ENCODE peak calls at places on chromosomes 5 and 9, in seven cellular contexts. One of them, this sample, is unnamed.

GRCh38 chr5:87268126-87268969 is 665 bp downstream of the RASA1 start:
- DNase-seq in PC-9: peak; percentile 66
- DNase-seq in thyroid gland: peak; percentile 81
- DNase-seq in A549: peak; percentile 74
- DNase-seq in GM23248: peak; percentile 83
- DNase-seq in K562: peak; percentile 56
- DNase-seq in CD8-positive, alpha-beta T cell: peak; percentile 82
- DNase-seq in this sample: peak; percentile 13

GRCh38 chr9:81849631-81850259 is 78.5 kb upstream of the SPATA31D4 start:
- DNase-seq in PC-9: peak; percentile 75
- DNase-seq in thyroid gland: no peak
- DNase-seq in A549: no peak
- DNase-seq in GM23248: no peak
- DNase-seq in K562: no peak
- DNase-seq in CD8-positive, alpha-beta T cell: no peak
- DNase-seq in this sample: no peak

GRCh38 chr9:93533863-93534262 is 42.5 kb upstream of the PHF2 start:
- DNase-seq in PC-9: no peak
- DNase-seq in thyroid gland: no peak
- DNase-seq in A549: no peak
- DNase-seq in GM23248: no peak
- DNase-seq in K562: no peak
- DNase-seq in CD8-positive, alpha-beta T cell: peak; percentile 23
- DNase-seq in this sample: no peak

GRCh38 chr9:98231770-98232478 is 23.5 kb downstream of the TBC1D2 start:
- DNase-seq in PC-9: peak; percentile 59
- DNase-seq in thyroid gland: peak; percentile 50
- DNase-seq in A549: peak; percentile 33
- DNase-seq in GM23248: peak; percentile 95
- DNase-seq in K562: no peak
- DNase-seq in CD8-positive, alpha-beta T cell: no peak
- DNase-seq in this sample: no peak

GRCh38 chr5:16913840-16914435 is 22.1 kb downstream of the MYO10 start:
- DNase-seq in PC-9: no peak
- DNase-seq in thyroid gland: no peak
- DNase-seq in A549: no peak
- DNase-seq in GM23248: no peak
- DNase-seq in K562: no peak
- DNase-seq in CD8-positive, alpha-beta T cell: no peak
- DNase-seq in this sample: no peak

GRCh38 chr9:124769451-124770358 is 1.4 kb downstream of the NR6A1 start:
- DNase-seq in PC-9: peak; percentile 71
- DNase-seq in thyroid gland: peak; percentile 46
- DNase-seq in A549: peak; percentile 28
- DNase-seq in GM23248: no peak
- DNase-seq in K562: peak; percentile 49
- DNase-seq in CD8-positive, alpha-beta T cell: no peak
- DNase-seq in this sample: no peak

GRCh38 chr5:14365831-14366435 is 215.7 kb upstream of the OTULINL start:
- DNase-seq in PC-9: no peak
- DNase-seq in thyroid gland: no peak
- DNase-seq in A549: no peak
- DNase-seq in GM23248: no peak
- DNase-seq in K562: no peak
- DNase-seq in CD8-positive, alpha-beta T cell: no peak
- DNase-seq in this sample: no peak

GRCh38 chr5:144004146-144004545 is 166.3 kb downstream of the YIPF5 start:
- DNase-seq in PC-9: no peak
- DNase-seq in thyroid gland: no peak
- DNase-seq in A549: no peak
- DNase-seq in GM23248: no peak
- DNase-seq in K562: no peak
- DNase-seq in CD8-positive, alpha-beta T cell: no peak
- DNase-seq in this sample: no peak

GRCh38 chr5:172113036-172113435 is 75.0 kb downstream of the STK10 start:
- DNase-seq in PC-9: no peak
- DNase-seq in thyroid gland: peak; percentile 15
- DNase-seq in A549: no peak
- DNase-seq in GM23248: no peak
- DNase-seq in K562: no peak
- DNase-seq in CD8-positive, alpha-beta T cell: peak; percentile 85
- DNase-seq in this sample: no peak

GRCh38 chr5:172114875-172115422 is 73.1 kb downstream of the STK10 start:
- DNase-seq in PC-9: no peak
- DNase-seq in thyroid gland: peak; percentile 14
- DNase-seq in A549: no peak
- DNase-seq in GM23248: no peak
- DNase-seq in K562: no peak
- DNase-seq in CD8-positive, alpha-beta T cell: peak; percentile 74
- DNase-seq in this sample: no peak

GRCh38 chr5:172118891-172119290 is 69.1 kb downstream of the STK10 start:
- DNase-seq in PC-9: no peak
- DNase-seq in thyroid gland: no peak
- DNase-seq in A549: no peak
- DNase-seq in GM23248: no peak
- DNase-seq in K562: no peak
- DNase-seq in CD8-positive, alpha-beta T cell: no peak
- DNase-seq in this sample: no peak

GRCh38 chr5:172117977-172118701 is 69.9 kb downstream of the STK10 start:
- DNase-seq in PC-9: no peak
- DNase-seq in thyroid gland: no peak
- DNase-seq in A549: no peak
- DNase-seq in GM23248: no peak
- DNase-seq in K562: no peak
- DNase-seq in CD8-positive, alpha-beta T cell: no peak
- DNase-seq in this sample: no peak

GRCh38 chr5:172115541-172115982 is 72.5 kb downstream of the STK10 start:
- DNase-seq in PC-9: no peak
- DNase-seq in thyroid gland: no peak
- DNase-seq in A549: no peak
- DNase-seq in GM23248: no peak
- DNase-seq in K562: no peak
- DNase-seq in CD8-positive, alpha-beta T cell: no peak
- DNase-seq in this sample: no peak
- H3K4me1 ChIP-seq in PC-9: no peaks in the 10 kb centered on the region
- H3K4me1 ChIP-seq in thyroid gland: no peaks in the 10 kb centered on the region
- H3K4me1 ChIP-seq in A549: peaks cover 4% of the 10 kb centered on the region
- H3K4me1 ChIP-seq in GM23248: peaks cover 14% of the 10 kb centered on the region
- H3K4me1 ChIP-seq in K562: peaks cover 21% of the 10 kb centered on the region
- H3K4me1 ChIP-seq in CD8-positive, alpha-beta T cell: peaks cover 90% of the 10 kb centered on the region
- H3K4me1 ChIP-seq in this sample: peaks cover 2% of the 10 kb centered on the region

GRCh38 chr5:132464155-132464939 is 26.2 kb downstream of the IRF1 start:
- DNase-seq in PC-9: peak; percentile 46
- DNase-seq in thyroid gland: peak; percentile 66
- DNase-seq in A549: no peak
- DNase-seq in GM23248: peak; percentile 57
- DNase-seq in K562: no peak
- DNase-seq in CD8-positive, alpha-beta T cell: no peak
- DNase-seq in this sample: no peak
- H3K4me3 ChIP-seq in PC-9: peak overlapping the region; percentile 38
- H3K4me3 ChIP-seq in thyroid gland: no peak overlapping the region
- H3K4me3 ChIP-seq in A549: no peak overlapping the region
- H3K4me3 ChIP-seq in GM23248: peak overlapping the region; percentile 50
- H3K4me3 ChIP-seq in K562: no peak overlapping the region
- H3K4me3 ChIP-seq in CD8-positive, alpha-beta T cell: peak overlapping the region; percentile 34
- H3K4me3 ChIP-seq in this sample: no peak overlapping the region

DNA sequence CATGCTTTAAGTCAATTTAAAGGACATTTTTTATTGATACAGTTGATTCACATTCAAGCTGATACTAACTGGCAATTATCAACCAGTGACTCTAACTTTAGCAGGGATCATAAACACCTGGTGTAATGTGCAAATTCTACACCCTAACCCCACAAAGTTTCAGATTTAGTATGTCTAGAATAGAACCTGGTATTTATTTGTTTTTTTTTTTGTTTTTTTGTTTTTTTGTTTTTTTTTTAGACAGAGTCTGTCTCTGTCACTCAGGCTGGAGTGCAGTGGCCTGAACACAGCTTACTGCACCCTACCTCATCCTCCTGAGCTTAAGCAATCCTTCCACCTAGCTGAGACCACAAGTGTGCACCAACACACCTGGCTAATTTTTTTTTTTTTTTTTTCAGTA is 311.2 kb upstream of the SEMA6A start:
- DNase-seq in PC-9: no peak
- DNase-seq in thyroid gland: no peak
- DNase-seq in A549: no peak
- DNase-seq in GM23248: no peak
- DNase-seq in K562: no peak
- DNase-seq in CD8-positive, alpha-beta T cell: no peak
- DNase-seq in this sample: no peak
- H3K27ac ChIP-seq in PC-9: no peak overlapping the region
- H3K27ac ChIP-seq in thyroid gland: no peak overlapping the region
- H3K27ac ChIP-seq in A549: no peak overlapping the region
- H3K27ac ChIP-seq in GM23248: no peak overlapping the region
- H3K27ac ChIP-seq in K562: no peak overlapping the region
- H3K27ac ChIP-seq in CD8-positive, alpha-beta T cell: no peak overlapping the region
- H3K27ac ChIP-seq in this sample: no peak overlapping the region

GRCh38 chr9:89657765-89658164 is 53.0 kb downstream of the GADD45G start:
- DNase-seq in PC-9: no peak
- DNase-seq in thyroid gland: no peak
- DNase-seq in A549: no peak
- DNase-seq in GM23248: no peak
- DNase-seq in K562: no peak
- DNase-seq in CD8-positive, alpha-beta T cell: no peak
- DNase-seq in this sample: no peak

GRCh38 chr9:89658931-89659330 is 54.1 kb downstream of the GADD45G start:
- DNase-seq in PC-9: no peak
- DNase-seq in thyroid gland: peak; percentile 40
- DNase-seq in A549: no peak
- DNase-seq in GM23248: no peak
- DNase-seq in K562: no peak
- DNase-seq in CD8-positive, alpha-beta T cell: no peak
- DNase-seq in this sample: no peak

GRCh38 chr9:89660286-89660685 is 55.5 kb downstream of the GADD45G start:
- DNase-seq in PC-9: no peak
- DNase-seq in thyroid gland: no peak
- DNase-seq in A549: no peak
- DNase-seq in GM23248: no peak
- DNase-seq in K562: no peak
- DNase-seq in CD8-positive, alpha-beta T cell: no peak
- DNase-seq in this sample: no peak

GRCh38 chr9:89659473-89660256 is 54.9 kb downstream of the GADD45G start:
- DNase-seq in PC-9: no peak
- DNase-seq in thyroid gland: no peak
- DNase-seq in A549: no peak
- DNase-seq in GM23248: no peak
- DNase-seq in K562: no peak
- DNase-seq in CD8-positive, alpha-beta T cell: no peak
- DNase-seq in this sample: no peak

DNA sequence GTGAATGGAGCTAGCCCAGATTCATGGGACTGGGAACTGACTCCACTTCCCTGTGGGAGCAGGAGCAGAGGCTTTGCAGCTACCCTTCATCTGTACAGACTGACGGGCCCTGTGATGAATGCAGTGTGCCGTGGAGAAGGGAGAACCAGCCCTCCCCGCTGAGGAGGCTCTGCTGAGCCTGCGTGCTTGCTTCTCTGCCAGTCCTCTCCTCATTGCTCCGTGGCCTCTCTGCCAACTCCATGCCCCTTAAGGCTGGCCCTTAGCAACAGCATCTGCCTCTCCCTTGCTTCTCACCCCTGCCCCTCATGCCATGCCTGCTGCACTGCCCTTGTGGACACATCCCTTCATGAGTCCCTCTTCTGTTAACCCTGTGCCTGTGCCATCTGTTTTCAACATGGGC is 53.6 kb downstream of the GADD45G start:
- DNase-seq in PC-9: no peak
- DNase-seq in thyroid gland: peak; percentile 93
- DNase-seq in A549: no peak
- DNase-seq in GM23248: no peak
- DNase-seq in K562: no peak
- DNase-seq in CD8-positive, alpha-beta T cell: no peak
- DNase-seq in this sample: no peak
- H3K4me1 ChIP-seq in PC-9: no peaks in the 10 kb centered on the region
- H3K4me1 ChIP-seq in thyroid gland: peaks cover 45% of the 10 kb centered on the region
- H3K4me1 ChIP-seq in A549: no peaks in the 10 kb centered on the region
- H3K4me1 ChIP-seq in GM23248: no peaks in the 10 kb centered on the region
- H3K4me1 ChIP-seq in K562: no peaks in the 10 kb centered on the region
- H3K4me1 ChIP-seq in CD8-positive, alpha-beta T cell: peaks cover 11% of the 10 kb centered on the region
- H3K4me1 ChIP-seq in this sample: peaks cover 14% of the 10 kb centered on the region

GRCh38 chr9:134642385-134643181 is 980 bp downstream of the COL5A1 start:
- DNase-seq in PC-9: no peak
- DNase-seq in thyroid gland: peak; percentile 13
- DNase-seq in A549: peak; percentile 44
- DNase-seq in GM23248: peak; percentile 89
- DNase-seq in K562: no peak
- DNase-seq in CD8-positive, alpha-beta T cell: no peak
- DNase-seq in this sample: no peak

GRCh38 chr9:134641173-134641985 is at the start of gene COL5A1:
- DNase-seq in PC-9: no peak
- DNase-seq in thyroid gland: peak; percentile 80
- DNase-seq in A549: peak; percentile 84
- DNase-seq in GM23248: peak; percentile 98
- DNase-seq in K562: peak; percentile 47
- DNase-seq in CD8-positive, alpha-beta T cell: peak; percentile 50
- DNase-seq in this sample: peak; percentile 68

GRCh38 chr9:134640491-134641172 is 971 bp upstream of the COL5A1 start:
- DNase-seq in PC-9: no peak
- DNase-seq in thyroid gland: no peak
- DNase-seq in A549: no peak
- DNase-seq in GM23248: no peak
- DNase-seq in K562: no peak
- DNase-seq in CD8-positive, alpha-beta T cell: no peak
- DNase-seq in this sample: no peak

GRCh38 chr9:134643306-134643705 is 1.7 kb downstream of the COL5A1 start:
- DNase-seq in PC-9: no peak
- DNase-seq in thyroid gland: no peak
- DNase-seq in A549: no peak
- DNase-seq in GM23248: peak; percentile 79
- DNase-seq in K562: no peak
- DNase-seq in CD8-positive, alpha-beta T cell: no peak
- DNase-seq in this sample: no peak

DNA sequence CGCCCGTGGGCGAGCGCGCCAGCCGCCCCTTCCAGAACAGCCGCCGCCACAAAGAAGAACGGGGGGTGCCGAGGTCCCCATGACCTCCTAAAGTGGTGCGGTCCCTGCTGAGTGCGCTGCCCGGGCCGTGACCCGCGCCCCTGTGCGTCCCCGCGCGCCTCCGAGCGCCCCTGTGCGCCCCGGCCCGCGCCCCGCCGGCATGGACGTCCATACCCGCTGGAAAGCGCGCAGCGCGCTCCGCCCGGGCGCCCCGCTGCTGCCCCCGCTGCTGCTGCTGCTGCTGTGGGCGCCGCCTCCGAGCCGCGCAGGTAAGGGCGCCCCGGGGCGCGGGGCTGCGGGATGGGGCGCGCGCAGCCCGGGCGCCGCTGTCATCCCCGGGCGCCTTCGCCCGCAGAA is 384 bp downstream of the COL5A1 start:
- DNase-seq in PC-9: no peak
- DNase-seq in thyroid gland: no peak
- DNase-seq in A549: no peak
- DNase-seq in GM23248: no peak
- DNase-seq in K562: no peak
- DNase-seq in CD8-positive, alpha-beta T cell: no peak
- DNase-seq in this sample: no peak
- H3K4me3 ChIP-seq in PC-9: peak overlapping the region; percentile 41
- H3K4me3 ChIP-seq in thyroid gland: peak overlapping the region; percentile 32
- H3K4me3 ChIP-seq in A549: peak overlapping the region; percentile 73
- H3K4me3 ChIP-seq in GM23248: peak overlapping the region; percentile 100
- H3K4me3 ChIP-seq in K562: no peak overlapping the region
- H3K4me3 ChIP-seq in CD8-positive, alpha-beta T cell: no peak overlapping the region
- H3K4me3 ChIP-seq in this sample: peak overlapping the region; percentile 82

This sample was measured in iPS DF 6.9.